ENCODE peak calls at places on chromosome 3, in five cellular contexts. P is activated gamma-delta T cell treated with Interleukin-2 at 50 U/mL for 16 hours, H is NCI-H1092, X is Caco-2, N is H1. E is an unnamed sample.

GRCh38 chr3:195897081-195897852 is 11.1 kb downstream of the TNK2 start:
- DNase-seq in P (no peak), H (no peak), X (no peak), N (no peak), E (no peak)

GRCh38 chr3:37852097-37852496 is 9.6 kb upstream of the CTDSPL start:
- DNase-seq in P (no peak), H (no peak), X (no peak), N (no peak), E (no peak)

GRCh38 chr3:76138921-76139320 is 353.6 kb upstream of the ZNF717 start:
- DNase-seq in P (no peak), H (no peak), X (no peak), N (no peak), E (no peak)

GRCh38 chr3:178454714-178455113 is 81.5 kb upstream of the KCNMB2 start:
- DNase-seq in P (no peak), H (no peak), X (no peak), N (no peak), E (no peak)

GRCh38 chr3:169812124-169812843 is 386 bp upstream of the LRRIQ4 start:
- DNase-seq in P (peak; percentile 34), H (peak; percentile 63), X (peak; percentile 44), N (no peak), E (no peak)

GRCh38 chr3:180036092-180036677 is 552 bp downstream of the PEX5L start:
- DNase-seq in P (no peak), H (no peak), X (no peak), N (no peak), E (no peak)

GRCh38 chr3:193452338-193452737 is 73.8 kb upstream of the ATP13A5 start:
- DNase-seq in P (no peak), H (peak; percentile 3), X (no peak), N (no peak), E (no peak)

GRCh38 chr3:94462931-94463330 is 400.1 kb downstream of the NSUN3 start:
- DNase-seq in P (no peak), H (no peak), X (no peak), N (no peak), E (no peak)

GRCh38 chr3:121126378-121127035 is 218.5 kb downstream of the STXBP5L start:
- DNase-seq in P (no peak), H (no peak), X (no peak), N (no peak), E (no peak)

GRCh38 chr3:84126160-84126559 is 832.6 kb upstream of the CADM2 start:
- DNase-seq in P (no peak), H (no peak), X (no peak), N (no peak), E (no peak)

GRCh38 chr3:70703305-70704102 is 391.1 kb upstream of the MDFIC2 start:
- DNase-seq in P (no peak), H (no peak), X (no peak), N (no peak), E (no peak)

GRCh38 chr3:184314700-184315505 is 497 bp downstream of the EIF4G1 start:
- DNase-seq in P (peak; percentile 66), H (peak; percentile 55), X (peak; percentile 65), N (no peak), E (peak; percentile 57)

GRCh38 chr3:11530153-11530721 is 113.5 kb downstream of the VGLL4 start:
- DNase-seq in P (no peak), H (no peak), X (no peak), N (no peak), E (no peak)

GRCh38 chr3:123122525-123123315 is 55.9 kb downstream of the PDIA5 start:
- DNase-seq in P (no peak), H (no peak), X (no peak), N (no peak), E (no peak)

GRCh38 chr3:64814360-64814759 is 126.6 kb upstream of the ADAMTS9 start:
- DNase-seq in P (no peak), H (no peak), X (no peak), N (no peak), E (no peak)

GRCh38 chr3:170012683-170013400 is 25.0 kb upstream of the GPR160 start:
- DNase-seq in P (no peak), H (no peak), X (no peak), N (no peak), E (no peak)

GRCh38 chr3:115916866-115917265 is 293.6 kb downstream of the GAP43 start:
- DNase-seq in P (no peak), H (no peak), X (no peak), N (no peak), E (no peak)

E was measured in HuH-7.5.